ENCODE peak calls at places on chromosomes 2 and 18, in ten cellular contexts. V is keratinocyte; I is CD8-positive, alpha-beta T cell; J is heart right ventricle; P is left ventricle myocardium inferior; W is GM23338; E is right atrium auricular region; O is body of pancreas; F is cardiac muscle cell; U is SK-N-SH. M is an unnamed sample.
A peak's percentile ranks its signal among the peaks of the same experiment; 100 is the strongest.

GRCh38 chr18:79424008-79424565 is 28.4 kb downstream of the NFATC1 start:
- DNase-seq in V (no peak), I (no peak), J (peak; percentile 65), P (peak; percentile 69), W (no peak), E (peak; percentile 89), O (peak; percentile 29), F (no peak), U (no peak), M (no peak)

GRCh38 chr2:55907686-55908085 is 15.9 kb downstream of the EFEMP1 start:
- DNase-seq in V (no peak), I (no peak), J (no peak), P (no peak), W (no peak), E (no peak), O (no peak), F (no peak), U (no peak), M (no peak)

GRCh38 chr18:59005266-59005665 is 134.4 kb upstream of the SEC11C start:
- DNase-seq in V (no peak), I (no peak), J (peak; percentile 80), P (peak; percentile 68), W (peak; percentile 83), E (peak; percentile 76), O (peak; percentile 22), F (peak; percentile 42), U (no peak), M (no peak)

GRCh38 chr2:115483631-115484030 is 1041.2 kb downstream of the DPP10 start:
- DNase-seq in V (no peak), I (no peak), J (no peak), P (no peak), W (no peak), E (no peak), O (no peak), F (no peak), U (no peak), M (no peak)

GRCh38 chr2:237383991-237384671 is 29.8 kb downstream of the COL6A3 start:
- DNase-seq in V (no peak), I (no peak), J (no peak), P (no peak), W (no peak), E (no peak), O (no peak), F (no peak), U (no peak), M (no peak)

GRCh38 chr2:5699963-5700362 is 7.8 kb downstream of the SOX11 start:
- DNase-seq in V (no peak), I (no peak), J (no peak), P (no peak), W (no peak), E (no peak), O (no peak), F (no peak), U (no peak), M (no peak)

GRCh38 chr2:169222665-169223064 is 139.7 kb downstream of the LRP2 start:
- DNase-seq in V (no peak), I (no peak), J (no peak), P (no peak), W (no peak), E (no peak), O (no peak), F (no peak), U (no peak), M (no peak)

GRCh38 chr2:241040811-241041334 is 42.5 kb downstream of the SNED1 start:
- DNase-seq in V (no peak), I (no peak), J (no peak), P (no peak), W (no peak), E (peak; percentile 26), O (no peak), F (no peak), U (no peak), M (no peak)

GRCh38 chr2:213089438-213089837 is 62.0 kb downstream of the IKZF2 start:
- DNase-seq in V (no peak), I (no peak), J (no peak), P (no peak), W (no peak), E (no peak), O (no peak), F (no peak), U (no peak), M (no peak)
- H3K4me1 ChIP-seq in V (no peaks in the 10 kb centered on the region), I (no peaks in the 10 kb centered on the region), J (peaks cover 15% of the 10 kb centered on the region), P (peaks cover 21% of the 10 kb centered on the region), W (peaks cover 8% of the 10 kb centered on the region), E (no peaks in the 10 kb centered on the region), O (no peaks in the 10 kb centered on the region), F (peaks cover 12% of the 10 kb centered on the region), U (peaks cover 11% of the 10 kb centered on the region), M (no peaks in the 10 kb centered on the region)

GRCh38 chr18:65255417-65255816 is 495.4 kb upstream of the CDH7 start:
- DNase-seq in V (no peak), I (no peak), J (no peak), P (no peak), W (peak; percentile 17), E (no peak), O (no peak), F (no peak), U (no peak), M (no peak)
- TF ChIP-seq CTCF in V (no peak), I (no peak), J (no peak), P (no peak), W (peak; percentile 22), E (no peak), O (no peak), F (no peak), U (no peak), M (no peak)

GRCh38 chr2:217835931-217836881 is 166.6 kb downstream of the TNS1 start:
- DNase-seq in V (no peak), I (no peak), J (peak; percentile 90), P (peak; percentile 80), W (peak; percentile 26), E (peak; percentile 89), O (peak; percentile 33), F (no peak), U (peak; percentile 54), M (peak; percentile 41)
- H3K36me3 ChIP-seq in V (no peaks in the 10 kb centered on the region), I (no peaks in the 10 kb centered on the region), J (peaks cover 77% of the 10 kb centered on the region), P (peaks cover 49% of the 10 kb centered on the region), W (no peaks in the 10 kb centered on the region), E (peaks cover 76% of the 10 kb centered on the region), O (peaks cover 14% of the 10 kb centered on the region), F (no peaks in the 10 kb centered on the region), U (peaks cover 14% of the 10 kb centered on the region), M (peaks cover 64% of the 10 kb centered on the region)

GRCh38 chr2:219508444-219508734 is 5.9 kb upstream of the ASIC4 start:
- DNase-seq in V (no peak), I (no peak), J (no peak), P (no peak), W (no peak), E (no peak), O (no peak), F (no peak), U (peak; percentile 27), M (no peak)

GRCh38 chr2:219510512-219511135 is 3.7 kb upstream of the ASIC4 start:
- DNase-seq in V (no peak), I (no peak), J (no peak), P (no peak), W (peak; percentile 45), E (no peak), O (no peak), F (no peak), U (no peak), M (no peak)

GRCh38 chr2:219511547-219512325 is 2.5 kb upstream of the ASIC4 start:
- DNase-seq in V (no peak), I (no peak), J (no peak), P (no peak), W (peak; percentile 48), E (no peak), O (no peak), F (no peak), U (peak; percentile 75), M (no peak)

GRCh38 chr2:219508933-219509779 is 5.1 kb upstream of the ASIC4 start:
- DNase-seq in V (no peak), I (no peak), J (no peak), P (no peak), W (peak; percentile 54), E (no peak), O (no peak), F (no peak), U (peak; percentile 60), M (no peak)

DNA sequence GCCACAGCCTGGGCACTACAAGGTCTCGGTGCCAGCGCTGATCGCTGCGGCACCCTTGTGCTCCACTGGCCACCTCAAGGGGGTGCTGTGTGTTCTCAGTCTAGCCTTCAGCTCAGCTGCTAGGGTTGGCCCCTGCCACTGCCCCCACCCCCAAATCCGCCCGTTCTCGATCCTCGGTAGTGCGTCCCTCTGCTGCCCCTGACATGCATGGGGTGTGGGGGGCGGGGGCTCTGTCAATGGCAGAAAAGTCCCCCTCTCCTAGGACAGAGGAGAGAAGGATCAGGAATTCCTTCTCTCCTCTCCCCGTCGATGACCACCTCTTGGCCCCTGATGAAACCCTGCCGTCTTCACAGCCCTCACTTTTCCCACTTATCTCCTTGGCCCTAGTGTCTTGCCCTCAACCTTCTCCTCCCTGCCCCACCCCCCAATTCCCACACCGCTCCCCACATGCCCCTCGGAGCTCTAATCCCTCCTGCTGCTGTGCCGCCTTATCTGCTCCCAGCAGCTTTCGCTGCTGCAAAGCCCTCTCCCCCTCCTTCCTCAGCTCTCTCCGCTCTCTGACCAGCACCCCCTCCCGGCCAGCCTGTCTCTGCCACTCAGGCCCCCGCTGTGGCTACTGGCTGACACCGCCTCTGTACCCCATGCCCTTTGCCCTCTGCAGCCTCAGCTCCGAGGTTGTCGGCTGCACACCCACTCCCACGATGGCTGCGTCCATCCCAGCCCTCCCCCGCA is 4.3 kb upstream of the ASIC4 start:
- DNase-seq in V (no peak), I (peak; percentile 25), J (peak; percentile 49), P (peak; percentile 51), W (peak; percentile 93), E (no peak), O (peak; percentile 76), F (peak; percentile 84), U (peak; percentile 83), M (no peak)
- H3K4me1 ChIP-seq in V (no peaks in the 10 kb centered on the region), I (peaks cover 26% of the 10 kb centered on the region), J (peaks cover 26% of the 10 kb centered on the region), P (peaks cover 51% of the 10 kb centered on the region), W (peaks cover 70% of the 10 kb centered on the region), E (no peaks in the 10 kb centered on the region), O (peaks cover 26% of the 10 kb centered on the region), F (peaks cover 55% of the 10 kb centered on the region), U (peaks cover 3% of the 10 kb centered on the region), M (peaks cover 16% of the 10 kb centered on the region)

GRCh38 chr2:122955761-122956160 is 1069.3 kb upstream of the CNTNAP5 start:
- DNase-seq in V (no peak), I (no peak), J (no peak), P (no peak), W (no peak), E (no peak), O (no peak), F (no peak), U (no peak), M (no peak)
- TF ChIP-seq CTCF in V (no peak), I (no peak), J (no peak), P (no peak), W (no peak), E (no peak), O (no peak), F (no peak), U (no peak), M (no peak)

GRCh38 chr2:36554531-36554930 is 43.4 kb downstream of the FEZ2 start:
- DNase-seq in V (no peak), I (no peak), J (no peak), P (no peak), W (no peak), E (no peak), O (no peak), F (no peak), U (no peak), M (no peak)
- H3K36me3 ChIP-seq in V (peaks cover 15% of the 10 kb centered on the region), I (peaks cover 4% of the 10 kb centered on the region), J (peaks cover 87% of the 10 kb centered on the region), P (peaks cover 61% of the 10 kb centered on the region), W (no peaks in the 10 kb centered on the region), E (peaks cover 38% of the 10 kb centered on the region), O (peaks cover 8% of the 10 kb centered on the region), F (peaks cover 7% of the 10 kb centered on the region), U (peaks cover 76% of the 10 kb centered on the region), M (peaks cover 73% of the 10 kb centered on the region)

M was measured in lower lobe of right lung.